ENCODE peak calls at places on chromosome 10, in eight cellular contexts. Y is G401; L is NCI-H1105; X is hypothalamus; S is stomach; P is naive thymus-derived CD4-positive, alpha-beta T cell; Z is dermis blood vessel endothelial cell; F is HTR-8/SVneo. B is an unnamed sample.

GRCh38 chr10:20299037-20299557 is 482.9 kb downstream of the PLXDC2 start:
- DNase-seq in Y (no peak), L (no peak), X (no peak), S (no peak), P (no peak), Z (no peak), F (no peak), B (no peak)

GRCh38 chr10:28686835-28687682 is 9.7 kb downstream of the BAMBI start:
- DNase-seq in Y (no peak), L (no peak), X (no peak), S (no peak), P (no peak), Z (no peak), F (no peak), B (no peak)

GRCh38 chr10:4514445-4515108 is 311.4 kb upstream of the AKR1E2 start:
- DNase-seq in Y (no peak), L (no peak), X (no peak), S (no peak), P (no peak), Z (peak; percentile 20), F (no peak), B (peak; percentile 87)

GRCh38 chr10:80477813-80478212 is 23.7 kb downstream of the TSPAN14 start:
- DNase-seq in Y (no peak), L (no peak), X (no peak), S (no peak), P (no peak), Z (peak; percentile 89), F (peak; percentile 70), B (peak; percentile 20)

GRCh38 chr10:97483526-97483925 is 14.7 kb downstream of the MMS19 start:
- DNase-seq in Y (no peak), L (no peak), X (no peak), S (no peak), P (no peak), Z (peak; percentile 58), F (no peak), B (no peak)

GRCh38 chr10:82874671-82875070 is 999.7 kb downstream of the NRG3 start:
- DNase-seq in Y (no peak), L (no peak), X (no peak), S (no peak), P (no peak), Z (no peak), F (no peak), B (no peak)

GRCh38 chr10:128158024-128158795 is 32.0 kb upstream of the MKI67 start:
- DNase-seq in Y (no peak), L (no peak), X (no peak), S (no peak), P (no peak), Z (no peak), F (no peak), B (no peak)

GRCh38 chr10:124403548-124403947 is 15.2 kb downstream of the OAT start:
- DNase-seq in Y (peak; percentile 86), L (peak; percentile 40), X (no peak), S (peak; percentile 34), P (no peak), Z (peak; percentile 90), F (peak; percentile 51), B (no peak)

GRCh38 chr10:128054163-128054970 is 71.9 kb downstream of the MKI67 start:
- DNase-seq in Y (no peak), L (no peak), X (no peak), S (no peak), P (no peak), Z (no peak), F (no peak), B (no peak)

GRCh38 chr10:72044417-72045041 is 43.8 kb downstream of the SPOCK2 start:
- DNase-seq in Y (peak; percentile 75), L (no peak), X (peak; percentile 89), S (peak; percentile 79), P (no peak), Z (peak; percentile 49), F (no peak), B (no peak)

GRCh38 chr10:46272863-46273415 is 13.9 kb upstream of the ANTXRL start:
- DNase-seq in Y (no peak), L (no peak), X (no peak), S (peak; percentile 10), P (no peak), Z (no peak), F (no peak), B (no peak)

GRCh38 chr10:98420786-98421185 is 5.8 kb upstream of the PYROXD2 start:
- DNase-seq in Y (no peak), L (no peak), X (no peak), S (no peak), P (no peak), Z (no peak), F (no peak), B (no peak)

GRCh38 chr10:14478639-14479038 is 147.9 kb upstream of the FRMD4A start:
- DNase-seq in Y (peak; percentile 88), L (peak; percentile 14), X (peak; percentile 36), S (peak; percentile 49), P (no peak), Z (peak; percentile 81), F (peak; percentile 70), B (peak; percentile 87)

GRCh38 chr10:103452714-103453230 is 602 bp upstream of the CALHM2 start:
- DNase-seq in Y (no peak), L (no peak), X (no peak), S (no peak), P (no peak), Z (no peak), F (no peak), B (no peak)

GRCh38 chr10:61764486-61764885 is 101.8 kb downstream of the CABCOCO1 start:
- DNase-seq in Y (no peak), L (no peak), X (no peak), S (no peak), P (no peak), Z (no peak), F (no peak), B (no peak)

GRCh38 chr10:116753759-116754158 is 11.4 kb upstream of the HSPA12A start:
- DNase-seq in Y (no peak), L (peak; percentile 76), X (no peak), S (no peak), P (no peak), Z (no peak), F (no peak), B (no peak)

GRCh38 chr10:14688606-14689005 is 86.1 kb downstream of the FAM107B start:
- DNase-seq in Y (no peak), L (no peak), X (no peak), S (no peak), P (no peak), Z (no peak), F (no peak), B (no peak)

GRCh38 chr10:28180654-28181053 is 122.2 kb downstream of the MPP7 start:
- DNase-seq in Y (no peak), L (no peak), X (no peak), S (no peak), P (no peak), Z (no peak), F (no peak), B (no peak)

GRCh38 chr10:132076578-132077081 is 10.9 kb downstream of the JAKMIP3 start:
- DNase-seq in Y (no peak), L (no peak), X (no peak), S (no peak), P (no peak), Z (no peak), F (no peak), B (no peak)

GRCh38 chr10:131743190-131744151 is 157.3 kb upstream of the PPP2R2D start:
- DNase-seq in Y (no peak), L (no peak), X (no peak), S (no peak), P (no peak), Z (no peak), F (no peak), B (no peak)

GRCh38 chr10:14093735-14094484 is 236.8 kb downstream of the FRMD4A start:
- DNase-seq in Y (peak; percentile 42), L (peak; percentile 7), X (no peak), S (no peak), P (no peak), Z (peak; percentile 72), F (peak; percentile 34), B (no peak)

GRCh38 chr10:128130051-128130450 is 3.8 kb upstream of the MKI67 start:
- DNase-seq in Y (no peak), L (no peak), X (no peak), S (no peak), P (no peak), Z (peak; percentile 28), F (no peak), B (no peak)

GRCh38 chr10:92839191-92840085 is 8.9 kb upstream of the EXOC6 start:
- DNase-seq in Y (no peak), L (no peak), X (no peak), S (peak; percentile 58), P (no peak), Z (peak; percentile 97), F (no peak), B (no peak)

GRCh38 chr10:26095781-26096180 is 120.8 kb upstream of the GAD2 start:
- DNase-seq in Y (no peak), L (no peak), X (no peak), S (no peak), P (no peak), Z (no peak), F (no peak), B (no peak)